ENCODE peak calls at places on chromosomes 12 and 14, in seven cellular contexts. One of them, this sample, is unnamed.

GRCh38 chr12:108821407-108822397 is 35.7 kb downstream of the SSH1 start:
- DNase-seq in Panc1: no peak
- DNase-seq in suprapubic skin: no peak
- DNase-seq in upper lobe of left lung: no peak
- DNase-seq in esophagus muscularis mucosa: no peak
- DNase-seq in SK-N-SH: no peak
- DNase-seq in H1: no peak
- DNase-seq in this sample: peak

GRCh38 chr14:44405350-44405619 is 101.8 kb downstream of the FSCB start:
- DNase-seq in SK-N-SH: no peak
- DNase-seq in esophagus muscularis mucosa: no peak
- DNase-seq in suprapubic skin: no peak
- DNase-seq in H1: no peak
- DNase-seq in upper lobe of left lung: no peak
- DNase-seq in Panc1: no peak
- DNase-seq in this sample: no peak

GRCh38 chr12:67701121-67701520 is 52.6 kb downstream of the DYRK2 start:
- DNase-seq in SK-N-SH: no peak
- DNase-seq in esophagus muscularis mucosa: no peak
- DNase-seq in suprapubic skin: no peak
- DNase-seq in H1: no peak
- DNase-seq in upper lobe of left lung: no peak
- DNase-seq in Panc1: no peak
- DNase-seq in this sample: no peak

GRCh38 chr12:130131025-130131424 is 31.2 kb upstream of the FZD10 start:
- DNase-seq in H1: no peak
- DNase-seq in suprapubic skin: no peak
- DNase-seq in Panc1: no peak
- DNase-seq in SK-N-SH: no peak
- DNase-seq in esophagus muscularis mucosa: no peak
- DNase-seq in upper lobe of left lung: no peak
- DNase-seq in this sample: peak

GRCh38 chr14:98692832-98693231 is 579.2 kb downstream of the BCL11B start:
- DNase-seq in Panc1: no peak
- DNase-seq in suprapubic skin: no peak
- DNase-seq in H1: no peak
- DNase-seq in esophagus muscularis mucosa: peak
- DNase-seq in upper lobe of left lung: no peak
- DNase-seq in SK-N-SH: no peak
- DNase-seq in this sample: no peak

GRCh38 chr12:26699237-26699636 is 133.8 kb downstream of the ITPR2 start:
- DNase-seq in esophagus muscularis mucosa: no peak
- DNase-seq in suprapubic skin: no peak
- DNase-seq in SK-N-SH: no peak
- DNase-seq in upper lobe of left lung: no peak
- DNase-seq in Panc1: no peak
- DNase-seq in H1: no peak
- DNase-seq in this sample: no peak

GRCh38 chr14:63045612-63046320 is 508 bp upstream of the KCNH5 start:
- DNase-seq in suprapubic skin: no peak
- DNase-seq in upper lobe of left lung: peak
- DNase-seq in esophagus muscularis mucosa: no peak
- DNase-seq in Panc1: no peak
- DNase-seq in H1: peak
- DNase-seq in SK-N-SH: peak
- DNase-seq in this sample: no peak

GRCh38 chr14:84225243-84225642 is 1304.7 kb upstream of the FLRT2 start:
- DNase-seq in upper lobe of left lung: no peak
- DNase-seq in suprapubic skin: no peak
- DNase-seq in esophagus muscularis mucosa: peak
- DNase-seq in Panc1: no peak
- DNase-seq in SK-N-SH: no peak
- DNase-seq in H1: no peak
- DNase-seq in this sample: no peak

GRCh38 chr14:79544671-79545070 is 666.6 kb downstream of the DIO2 start:
- DNase-seq in Panc1: no peak
- DNase-seq in esophagus muscularis mucosa: no peak
- DNase-seq in H1: no peak
- DNase-seq in upper lobe of left lung: no peak
- DNase-seq in SK-N-SH: no peak
- DNase-seq in suprapubic skin: no peak
- DNase-seq in this sample: no peak

GRCh38 chr14:22836301-22837058 is at the start of gene MMP14:
- DNase-seq in Panc1: no peak
- DNase-seq in H1: peak
- DNase-seq in esophagus muscularis mucosa: peak
- DNase-seq in upper lobe of left lung: peak
- DNase-seq in SK-N-SH: peak
- DNase-seq in suprapubic skin: peak
- DNase-seq in this sample: peak

GRCh38 chr14:43003845-43004244 is 1397.2 kb downstream of the LRFN5 start:
- DNase-seq in SK-N-SH: no peak
- DNase-seq in H1: no peak
- DNase-seq in upper lobe of left lung: no peak
- DNase-seq in suprapubic skin: no peak
- DNase-seq in Panc1: no peak
- DNase-seq in esophagus muscularis mucosa: no peak
- DNase-seq in this sample: no peak

GRCh38 chr14:75476274-75476995 is 45.8 kb upstream of the BATF start:
- DNase-seq in upper lobe of left lung: peak
- DNase-seq in SK-N-SH: no peak
- DNase-seq in suprapubic skin: peak
- DNase-seq in esophagus muscularis mucosa: no peak
- DNase-seq in H1: no peak
- DNase-seq in Panc1: no peak
- DNase-seq in this sample: no peak

GRCh38 chr14:37819155-37820015 is 224.0 kb downstream of the TTC6 start:
- DNase-seq in esophagus muscularis mucosa: no peak
- DNase-seq in upper lobe of left lung: no peak
- DNase-seq in H1: no peak
- DNase-seq in suprapubic skin: no peak
- DNase-seq in SK-N-SH: no peak
- DNase-seq in Panc1: no peak
- DNase-seq in this sample: no peak

GRCh38 chr14:30131698-30132097 is 204.1 kb upstream of the PRKD1 start:
- DNase-seq in upper lobe of left lung: no peak
- DNase-seq in suprapubic skin: no peak
- DNase-seq in Panc1: no peak
- DNase-seq in esophagus muscularis mucosa: no peak
- DNase-seq in H1: no peak
- DNase-seq in SK-N-SH: no peak
- DNase-seq in this sample: no peak

GRCh38 chr12:114812384-114812783 is 128.4 kb upstream of the TBX3 start:
- DNase-seq in H1: no peak
- DNase-seq in upper lobe of left lung: no peak
- DNase-seq in SK-N-SH: no peak
- DNase-seq in Panc1: no peak
- DNase-seq in esophagus muscularis mucosa: no peak
- DNase-seq in suprapubic skin: no peak
- DNase-seq in this sample: no peak

GRCh38 chr12:114815157-114815556 is 131.2 kb upstream of the TBX3 start:
- DNase-seq in esophagus muscularis mucosa: no peak
- DNase-seq in H1: no peak
- DNase-seq in SK-N-SH: no peak
- DNase-seq in suprapubic skin: no peak
- DNase-seq in upper lobe of left lung: no peak
- DNase-seq in Panc1: no peak
- DNase-seq in this sample: no peak

GRCh38 chr12:114809132-114809531 is 125.2 kb upstream of the TBX3 start:
- DNase-seq in Panc1: no peak
- DNase-seq in upper lobe of left lung: no peak
- DNase-seq in suprapubic skin: no peak
- DNase-seq in H1: no peak
- DNase-seq in SK-N-SH: no peak
- DNase-seq in esophagus muscularis mucosa: no peak
- DNase-seq in this sample: no peak

GRCh38 chr12:114817491-114818440 is 133.8 kb upstream of the TBX3 start:
- DNase-seq in upper lobe of left lung: peak
- DNase-seq in SK-N-SH: no peak
- DNase-seq in Panc1: no peak
- DNase-seq in H1: no peak
- DNase-seq in suprapubic skin: no peak
- DNase-seq in esophagus muscularis mucosa: no peak
- DNase-seq in this sample: no peak

DNA sequence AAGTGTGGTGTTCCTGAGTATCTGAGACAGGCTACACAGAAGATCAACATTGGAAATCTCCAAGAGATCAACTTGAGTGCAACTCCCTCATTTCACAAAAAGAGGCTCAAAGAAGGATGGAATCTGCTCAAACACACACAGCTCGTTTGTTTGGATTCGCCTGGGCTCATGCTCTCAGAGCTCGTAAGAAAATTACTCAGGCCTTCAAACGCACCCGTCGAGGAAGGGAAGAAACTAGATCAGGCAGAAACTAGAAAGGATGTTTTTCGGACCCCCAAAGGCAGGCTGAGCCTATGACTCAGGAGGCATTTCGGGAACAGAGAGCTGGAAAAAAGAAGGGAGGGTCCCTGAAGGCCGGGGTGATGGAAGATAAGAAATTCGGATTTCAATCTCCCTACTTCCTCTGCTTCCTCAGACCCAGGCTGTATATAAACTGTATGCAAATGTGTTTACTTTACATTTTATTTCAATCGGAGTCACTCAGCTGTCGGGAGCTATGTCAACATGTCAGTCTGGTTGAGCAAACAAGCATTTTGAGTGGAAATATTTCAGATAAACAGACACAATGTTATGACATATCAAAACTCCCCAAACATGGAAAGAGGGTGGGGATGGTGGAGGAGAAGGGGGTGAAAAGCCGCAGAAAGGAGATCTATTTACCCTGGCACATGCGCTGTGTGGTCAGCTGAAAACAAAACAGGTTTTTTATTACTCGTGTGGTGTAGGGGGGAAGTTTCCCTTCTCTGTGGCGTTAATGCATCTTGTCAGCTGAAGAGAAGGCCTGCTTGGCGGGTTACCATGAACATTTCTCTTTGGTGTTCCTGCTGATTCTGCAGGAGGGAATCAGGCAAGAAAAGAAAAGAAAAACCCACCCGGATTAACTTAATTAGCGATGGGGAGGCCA is 129.1 kb upstream of the TBX3 start:
- DNase-seq in SK-N-SH: no peak
- DNase-seq in upper lobe of left lung: no peak
- DNase-seq in suprapubic skin: no peak
- DNase-seq in Panc1: peak
- DNase-seq in H1: no peak
- DNase-seq in esophagus muscularis mucosa: no peak
- DNase-seq in this sample: no peak
- TF ChIP-seq POLR2AphosphoS5 in SK-N-SH: no peak
- TF ChIP-seq POLR2AphosphoS5 in upper lobe of left lung: peak
- TF ChIP-seq POLR2AphosphoS5 in suprapubic skin: no peak
- TF ChIP-seq POLR2AphosphoS5 in Panc1: no peak
- TF ChIP-seq POLR2AphosphoS5 in H1: no peak
- TF ChIP-seq POLR2AphosphoS5 in esophagus muscularis mucosa: no peak
- TF ChIP-seq POLR2AphosphoS5 in this sample: no peak

DNA sequence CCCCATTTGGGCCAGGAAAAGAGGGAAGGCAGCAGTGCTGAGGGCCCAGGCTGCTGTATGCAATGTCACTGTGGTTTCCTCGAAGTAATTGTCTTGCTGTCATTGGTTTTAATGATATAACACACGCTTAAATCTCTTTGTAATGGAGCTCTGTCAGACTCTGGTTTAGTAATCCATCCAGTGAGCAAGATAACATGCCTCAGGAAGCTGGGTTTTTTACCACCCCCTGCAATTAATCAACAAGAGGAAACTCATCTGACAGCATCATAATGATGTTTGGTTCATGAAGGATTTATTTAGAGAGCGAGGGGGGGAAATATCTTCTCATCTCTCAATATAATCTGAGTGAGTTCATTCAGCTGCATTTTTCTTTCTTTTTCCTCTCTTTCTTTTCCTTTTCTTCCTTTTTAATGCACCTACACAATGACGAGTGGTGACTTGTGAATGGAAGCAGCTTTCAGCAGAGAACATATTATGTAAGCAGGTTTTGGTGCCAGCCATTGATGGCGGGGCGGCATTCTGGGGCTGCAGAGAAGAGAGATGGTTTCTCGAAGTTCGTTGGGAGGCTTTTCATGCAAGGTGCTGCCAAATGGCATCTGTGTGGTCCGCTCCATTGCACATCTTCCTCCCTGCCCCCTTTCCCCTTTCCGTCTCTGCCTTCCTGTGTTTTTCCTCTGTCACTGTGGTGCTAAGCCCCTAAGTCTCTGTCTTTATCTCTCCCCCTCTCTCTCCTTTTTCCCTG is 6.6 kb downstream of the RPH3A start:
- DNase-seq in Panc1: no peak
- DNase-seq in suprapubic skin: no peak
- DNase-seq in H1: no peak
- DNase-seq in SK-N-SH: peak
- DNase-seq in upper lobe of left lung: no peak
- DNase-seq in esophagus muscularis mucosa: no peak
- DNase-seq in this sample: no peak
- TF ChIP-seq POLR2AphosphoS5 in Panc1: no peak
- TF ChIP-seq POLR2AphosphoS5 in suprapubic skin: no peak
- TF ChIP-seq POLR2AphosphoS5 in H1: no peak
- TF ChIP-seq POLR2AphosphoS5 in SK-N-SH: no peak
- TF ChIP-seq POLR2AphosphoS5 in upper lobe of left lung: no peak
- TF ChIP-seq POLR2AphosphoS5 in esophagus muscularis mucosa: no peak
- TF ChIP-seq POLR2AphosphoS5 in this sample: no peak

DNA sequence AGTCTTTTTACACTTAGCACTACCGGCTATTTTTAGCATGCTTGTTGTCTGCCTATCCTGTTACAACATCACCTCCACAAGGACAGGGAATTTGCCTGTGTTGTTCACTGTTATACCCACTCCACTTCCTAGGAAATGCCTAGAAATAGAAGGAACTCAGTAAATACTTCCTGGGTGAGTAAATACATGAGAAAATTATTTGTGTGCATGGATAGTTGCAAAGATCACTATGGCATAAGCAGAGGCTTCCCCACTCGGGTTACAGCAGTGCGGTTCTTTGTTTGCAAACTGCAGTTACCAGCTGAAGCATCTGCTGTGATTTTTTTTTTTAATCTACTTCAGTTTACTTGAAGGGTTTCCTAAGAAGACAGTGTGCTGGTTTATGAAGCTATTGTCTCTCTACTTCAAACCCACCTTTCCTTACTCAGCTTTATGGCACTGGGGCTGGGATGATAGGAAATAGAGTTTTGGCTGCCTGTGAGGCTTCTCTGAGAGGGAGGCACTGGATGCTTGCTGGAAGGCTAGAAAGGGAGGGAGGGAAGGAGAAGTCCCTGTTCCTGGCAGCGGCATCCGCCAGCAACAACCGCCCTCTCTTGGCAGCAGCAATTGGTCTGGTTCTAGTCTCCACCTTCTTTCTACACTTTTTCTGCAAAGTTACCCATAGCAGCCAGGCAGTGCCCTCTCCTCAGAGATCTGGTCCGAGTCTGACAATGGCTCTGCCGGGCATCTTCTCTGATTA is 29.1 kb downstream of the PDE6H start:
- DNase-seq in esophagus muscularis mucosa: no peak
- DNase-seq in upper lobe of left lung: peak
- DNase-seq in H1: peak
- DNase-seq in Panc1: no peak
- DNase-seq in SK-N-SH: no peak
- DNase-seq in suprapubic skin: peak
- DNase-seq in this sample: peak
- TF ChIP-seq POLR2AphosphoS5 in esophagus muscularis mucosa: peak
- TF ChIP-seq POLR2AphosphoS5 in upper lobe of left lung: no peak
- TF ChIP-seq POLR2AphosphoS5 in H1: no peak
- TF ChIP-seq POLR2AphosphoS5 in Panc1: no peak
- TF ChIP-seq POLR2AphosphoS5 in SK-N-SH: no peak
- TF ChIP-seq POLR2AphosphoS5 in suprapubic skin: no peak
- TF ChIP-seq POLR2AphosphoS5 in this sample: no peak

GRCh38 chr12:15485466-15485865 is 163.2 kb downstream of the PTPRO start:
- DNase-seq in SK-N-SH: no peak
- DNase-seq in suprapubic skin: no peak
- DNase-seq in esophagus muscularis mucosa: no peak
- DNase-seq in H1: no peak
- DNase-seq in Panc1: no peak
- DNase-seq in upper lobe of left lung: no peak
- DNase-seq in this sample: no peak
- TF ChIP-seq POLR2AphosphoS5 in SK-N-SH: no peak
- TF ChIP-seq POLR2AphosphoS5 in suprapubic skin: no peak
- TF ChIP-seq POLR2AphosphoS5 in esophagus muscularis mucosa: no peak
- TF ChIP-seq POLR2AphosphoS5 in H1: no peak
- TF ChIP-seq POLR2AphosphoS5 in Panc1: no peak
- TF ChIP-seq POLR2AphosphoS5 in upper lobe of left lung: no peak
- TF ChIP-seq POLR2AphosphoS5 in this sample: no peak

This sample was measured in spleen.